ENCODE peak calls at places on chromosomes 3 and 15, in nine cellular contexts. R is endothelial cell of umbilical vein, O is cardiac fibroblast, F is frontal cortex, J is iPS DF 6.9, U is B cell, A is lung microvascular endothelial cell, D is DMS79 treated with DMSO at 0.1 percent for 48 hours, C is esophagus squamous epithelium. W is an unnamed sample.
A peak's percentile ranks its signal among the peaks of the same experiment; 100 is the strongest.

GRCh38 chr3:8767181-8767666 is 2.2 kb downstream of the OXTR start:
- DNase-seq in F (no peak), O (no peak), J (no peak), C (no peak), R (peak; percentile 7), A (no peak), U (no peak), D (no peak), W (no peak)

GRCh38 chr3:95302044-95302443 is 1239.2 kb downstream of the NSUN3 start:
- DNase-seq in U (no peak), D (no peak), F (no peak), O (peak; percentile 11), A (no peak), J (no peak), C (no peak), R (no peak), W (no peak)

GRCh38 chr15:50837256-50837770 is 71.2 kb upstream of the AP4E1 start:
- DNase-seq in C (no peak), D (no peak), J (no peak), R (no peak), A (no peak), U (no peak), F (no peak), O (no peak), W (no peak)

GRCh38 chr15:51649659-51650521 is 27.3 kb upstream of the DMXL2 start:
- DNase-seq in O (peak; percentile 87), C (no peak), J (peak; percentile 54), D (peak; percentile 47), A (peak; percentile 89), U (peak; percentile 79), F (peak; percentile 60), R (peak; percentile 81), W (peak; percentile 68)

GRCh38 chr15:101689901-101690300 is 34.4 kb downstream of the TARS3 start:
- DNase-seq in R (no peak), U (no peak), J (no peak), D (no peak), A (no peak), O (no peak), F (no peak), C (no peak), W (no peak)

GRCh38 chr3:46864051-46864881 is 1.0 kb upstream of the MYL3 start:
- DNase-seq in A (no peak), F (no peak), C (no peak), D (no peak), R (no peak), O (no peak), U (no peak), J (no peak), W (no peak)

GRCh38 chr3:122676759-122677158 is 3.9 kb upstream of the PARP14 start:
- DNase-seq in J (no peak), R (peak; percentile 7), U (no peak), O (peak; percentile 41), D (no peak), C (no peak), A (no peak), F (no peak), W (no peak)

GRCh38 chr3:192879346-192880031 is 38.2 kb downstream of the MB21D2 start:
- DNase-seq in C (no peak), D (no peak), U (no peak), J (peak; percentile 57), A (no peak), R (peak; percentile 63), F (no peak), O (peak; percentile 91), W (no peak)

GRCh38 chr15:41561777-41562145 is 2.7 kb downstream of the TYRO3 start:
- DNase-seq in A (no peak), O (peak; percentile 85), C (no peak), F (no peak), D (no peak), J (no peak), R (peak; percentile 19), U (no peak), W (no peak)